ENCODE peak calls at places on chromosomes 16 and 17, in eight cellular contexts. W, U, N, R, M, O, T and Z are unnamed samples.

GRCh38 chr17:2396192-2396567 is 4.7 kb downstream of the MNT start:
- DNase-seq in M (no peak), U (no peak), R (no peak), O (no peak), N (no peak), W (no peak), T (no peak), Z (no peak)

GRCh38 chr17:61338000-61338864 is 61.4 kb upstream of the TBX2 start:
- DNase-seq in W (no peak), M (no peak), U (no peak), O (peak), N (peak), T (no peak), R (no peak), Z (no peak)

GRCh38 chr17:2406903-2407790 is 6.3 kb upstream of the MNT start:
- DNase-seq in R (peak), W (peak), N (peak), M (no peak), O (peak), T (peak), U (no peak), Z (peak)

GRCh38 chr16:64162613-64163375 is 959.1 kb downstream of the CDH11 start:
- DNase-seq in M (no peak), T (no peak), W (no peak), R (no peak), O (no peak), U (no peak), N (no peak), Z (no peak)

GRCh38 chr17:51391992-51392654 is 131.8 kb downstream of the UTP18 start:
- DNase-seq in O (no peak), W (no peak), T (no peak), R (no peak), N (no peak), M (no peak), U (no peak), Z (no peak)

GRCh38 chr16:64627288-64627687 is 494.6 kb downstream of the CDH11 start:
- DNase-seq in N (no peak), T (no peak), M (no peak), W (no peak), O (no peak), R (no peak), U (no peak), Z (no peak)

GRCh38 chr17:13704333-13704732 is 102.6 kb upstream of the HS3ST3A1 start:
- DNase-seq in W (no peak), T (no peak), O (peak), N (peak), U (no peak), R (no peak), M (no peak), Z (no peak)

GRCh38 chr16:19785081-19785480 is 67.0 kb downstream of the IQCK start:
- DNase-seq in W (no peak), R (no peak), U (no peak), O (peak), N (no peak), M (no peak), T (no peak), Z (no peak)

GRCh38 chr16:22092143-22092933 is at the start of gene VWA3A:
- DNase-seq in M (no peak), T (peak), U (no peak), O (no peak), W (no peak), R (no peak), N (peak), Z (no peak)

GRCh38 chr17:74937064-74938051 is 1.7 kb downstream of the OTOP3 start:
- DNase-seq in T (peak), U (no peak), O (no peak), W (no peak), M (no peak), R (no peak), N (no peak), Z (no peak)

GRCh38 chr17:6712854-6713129 is 377 bp downstream of the SLC13A5 start:
- DNase-seq in M (no peak), R (no peak), T (no peak), W (no peak), N (no peak), O (no peak), U (no peak), Z (no peak)

GRCh38 chr17:82065638-82066303 is at the start of gene DUS1L:
- DNase-seq in O (no peak), R (peak), N (peak), T (peak), M (peak), U (no peak), W (no peak), Z (no peak)

GRCh38 chr17:12133183-12133582 is 112.5 kb downstream of the MAP2K4 start:
- DNase-seq in M (no peak), R (no peak), W (no peak), T (no peak), U (no peak), N (no peak), O (no peak), Z (no peak)

GRCh38 chr16:65497571-65497970 is 375.7 kb upstream of the CDH11 start:
- DNase-seq in W (no peak), O (no peak), U (no peak), R (no peak), N (peak), T (no peak), M (no peak), Z (no peak)

GRCh38 chr17:81410852-81411251 is 15.6 kb downstream of the BAHCC1 start:
- DNase-seq in R (no peak), W (no peak), O (no peak), M (no peak), N (no peak), T (no peak), U (no peak), Z (no peak)